ENCODE peak calls at places on chromosome 16, in six cellular contexts. One of them, this sample, is unnamed.

GRCh38 chr16:75288181-75288580 is 36.8 kb upstream of the BCAR1 start:
- DNase-seq in neural crest cell: no peak
- DNase-seq in sigmoid colon: no peak
- DNase-seq in lung: no peak
- DNase-seq in MM.1S: no peak
- DNase-seq in natural killer cell: no peak
- DNase-seq in this sample: no peak

GRCh38 chr16:11016993-11017392 is 72.6 kb downstream of the CLEC16A start:
- DNase-seq in neural crest cell: no peak
- DNase-seq in natural killer cell: no peak
- DNase-seq in sigmoid colon: no peak
- DNase-seq in lung: peak; percentile 60
- DNase-seq in MM.1S: no peak
- DNase-seq in this sample: no peak

GRCh38 chr16:47888142-47888541 is 267.7 kb downstream of the ABCC12 start:
- DNase-seq in MM.1S: no peak
- DNase-seq in sigmoid colon: no peak
- DNase-seq in natural killer cell: no peak
- DNase-seq in lung: no peak
- DNase-seq in neural crest cell: no peak
- DNase-seq in this sample: no peak

GRCh38 chr16:89616576-89617437 is 3.4 kb downstream of the DPEP1 start:
- DNase-seq in natural killer cell: no peak
- DNase-seq in lung: no peak
- DNase-seq in MM.1S: no peak
- DNase-seq in sigmoid colon: no peak
- DNase-seq in neural crest cell: no peak
- DNase-seq in this sample: no peak

GRCh38 chr16:70342016-70342415 is 4.7 kb upstream of the DDX19A start:
- DNase-seq in natural killer cell: no peak
- DNase-seq in MM.1S: no peak
- DNase-seq in lung: no peak
- DNase-seq in neural crest cell: no peak
- DNase-seq in sigmoid colon: no peak
- DNase-seq in this sample: no peak

GRCh38 chr16:72124148-72124547 is 30.5 kb downstream of the DHX38 start:
- DNase-seq in sigmoid colon: no peak
- DNase-seq in neural crest cell: no peak
- DNase-seq in lung: no peak
- DNase-seq in natural killer cell: no peak
- DNase-seq in MM.1S: no peak
- DNase-seq in this sample: no peak

GRCh38 chr16:3645504-3646347 is 8.8 kb upstream of the DNASE1 start:
- DNase-seq in neural crest cell: peak; percentile 57
- DNase-seq in MM.1S: no peak
- DNase-seq in lung: no peak
- DNase-seq in sigmoid colon: peak; percentile 34
- DNase-seq in natural killer cell: no peak
- DNase-seq in this sample: no peak

GRCh38 chr16:56658476-56658875 is 717 bp downstream of the MT1F start:
- DNase-seq in neural crest cell: no peak
- DNase-seq in natural killer cell: no peak
- DNase-seq in sigmoid colon: no peak
- DNase-seq in MM.1S: no peak
- DNase-seq in lung: no peak
- DNase-seq in this sample: no peak

GRCh38 chr16:2007081-2007836 is 2.4 kb downstream of the ZNF598 start:
- DNase-seq in lung: no peak
- DNase-seq in natural killer cell: no peak
- DNase-seq in MM.1S: no peak
- DNase-seq in sigmoid colon: no peak
- DNase-seq in neural crest cell: no peak
- DNase-seq in this sample: no peak

GRCh38 chr16:1290860-1291575 is 18.4 kb upstream of the UBE2I start:
- DNase-seq in natural killer cell: no peak
- DNase-seq in lung: no peak
- DNase-seq in MM.1S: peak; percentile 57
- DNase-seq in sigmoid colon: no peak
- DNase-seq in neural crest cell: no peak
- DNase-seq in this sample: no peak

GRCh38 chr16:28609631-28610594 is at the start of gene SULT1A1:
- DNase-seq in neural crest cell: no peak
- DNase-seq in sigmoid colon: peak; percentile 80
- DNase-seq in lung: peak; percentile 86
- DNase-seq in MM.1S: no peak
- DNase-seq in natural killer cell: no peak
- DNase-seq in this sample: no peak

GRCh38 chr16:15602285-15603044 is 40.5 kb downstream of the MARF1 start:
- DNase-seq in sigmoid colon: peak; percentile 3
- DNase-seq in neural crest cell: no peak
- DNase-seq in lung: no peak
- DNase-seq in MM.1S: no peak
- DNase-seq in natural killer cell: no peak
- DNase-seq in this sample: no peak

GRCh38 chr16:1964506-1965471 is at the start of gene RPS2:
- DNase-seq in natural killer cell: peak; percentile 99
- DNase-seq in sigmoid colon: peak; percentile 100
- DNase-seq in MM.1S: peak; percentile 98
- DNase-seq in lung: peak; percentile 98
- DNase-seq in neural crest cell: peak; percentile 97
- DNase-seq in this sample: peak; percentile 99

GRCh38 chr16:86122681-86123342 is 223.8 kb downstream of the IRF8 start:
- DNase-seq in MM.1S: no peak
- DNase-seq in neural crest cell: no peak
- DNase-seq in sigmoid colon: peak; percentile 58
- DNase-seq in lung: no peak
- DNase-seq in natural killer cell: no peak
- DNase-seq in this sample: no peak

GRCh38 chr16:17784073-17784472 is 313.3 kb upstream of the XYLT1 start:
- DNase-seq in lung: no peak
- DNase-seq in natural killer cell: no peak
- DNase-seq in sigmoid colon: no peak
- DNase-seq in MM.1S: peak; percentile 18
- DNase-seq in neural crest cell: peak; percentile 6
- DNase-seq in this sample: no peak

GRCh38 chr16:53695070-53695469 is 8.6 kb downstream of the RPGRIP1L start:
- DNase-seq in sigmoid colon: no peak
- DNase-seq in lung: no peak
- DNase-seq in natural killer cell: no peak
- DNase-seq in neural crest cell: no peak
- DNase-seq in MM.1S: no peak
- DNase-seq in this sample: no peak

GRCh38 chr16:75379911-75380847 is 53.1 kb downstream of the CFDP1 start:
- DNase-seq in natural killer cell: no peak
- DNase-seq in MM.1S: peak; percentile 56
- DNase-seq in sigmoid colon: no peak
- DNase-seq in neural crest cell: no peak
- DNase-seq in lung: peak; percentile 30
- DNase-seq in this sample: no peak

GRCh38 chr16:75464130-75464918 is at the start of gene TMEM170A:
- DNase-seq in neural crest cell: peak; percentile 100
- DNase-seq in natural killer cell: peak; percentile 98
- DNase-seq in lung: peak; percentile 99
- DNase-seq in sigmoid colon: peak; percentile 100
- DNase-seq in MM.1S: peak; percentile 93
- DNase-seq in this sample: peak; percentile 100

GRCh38 chr16:67112591-67113399 is 3.1 kb downstream of the PHAF1 start:
- DNase-seq in natural killer cell: no peak
- DNase-seq in neural crest cell: no peak
- DNase-seq in MM.1S: no peak
- DNase-seq in lung: no peak
- DNase-seq in sigmoid colon: no peak
- DNase-seq in this sample: no peak

GRCh38 chr16:70746040-70746707 is 54.8 kb downstream of the VAC14 start:
- DNase-seq in sigmoid colon: peak; percentile 94
- DNase-seq in lung: peak; percentile 84
- DNase-seq in natural killer cell: no peak
- DNase-seq in MM.1S: no peak
- DNase-seq in neural crest cell: no peak
- DNase-seq in this sample: no peak

GRCh38 chr16:74623846-74624245 is 16.9 kb upstream of the GLG1 start:
- DNase-seq in sigmoid colon: no peak
- DNase-seq in MM.1S: no peak
- DNase-seq in neural crest cell: no peak
- DNase-seq in natural killer cell: no peak
- DNase-seq in lung: no peak
- DNase-seq in this sample: no peak

GRCh38 chr16:83579027-83579426 is 228.8 kb upstream of the HSBP1 start:
- DNase-seq in neural crest cell: no peak
- DNase-seq in sigmoid colon: no peak
- DNase-seq in lung: no peak
- DNase-seq in MM.1S: no peak
- DNase-seq in natural killer cell: no peak
- DNase-seq in this sample: no peak

GRCh38 chr16:89104930-89105571 is 11.4 kb downstream of the ACSF3 start:
- DNase-seq in lung: no peak
- DNase-seq in neural crest cell: no peak
- DNase-seq in MM.1S: no peak
- DNase-seq in natural killer cell: no peak
- DNase-seq in sigmoid colon: no peak
- DNase-seq in this sample: no peak

GRCh38 chr16:74887084-74887483 is 97.8 kb downstream of the WDR59 start:
- DNase-seq in sigmoid colon: no peak
- DNase-seq in natural killer cell: no peak
- DNase-seq in lung: no peak
- DNase-seq in neural crest cell: no peak
- DNase-seq in MM.1S: no peak
- DNase-seq in this sample: no peak

GRCh38 chr16:38941-39892 is 14.2 kb downstream of the POLR3K start:
- DNase-seq in lung: peak; percentile 45
- DNase-seq in sigmoid colon: no peak
- DNase-seq in natural killer cell: no peak
- DNase-seq in MM.1S: peak; percentile 96
- DNase-seq in neural crest cell: no peak
- DNase-seq in this sample: no peak

GRCh38 chr16:51374346-51374745 is 223.3 kb upstream of the SALL1 start:
- DNase-seq in natural killer cell: no peak
- DNase-seq in sigmoid colon: no peak
- DNase-seq in neural crest cell: no peak
- DNase-seq in MM.1S: no peak
- DNase-seq in lung: no peak
- DNase-seq in this sample: no peak

GRCh38 chr16:58196898-58197313 is 1.0 kb downstream of the CSNK2A2 start:
- DNase-seq in MM.1S: no peak
- DNase-seq in neural crest cell: no peak
- DNase-seq in natural killer cell: no peak
- DNase-seq in sigmoid colon: no peak
- DNase-seq in lung: no peak
- DNase-seq in this sample: no peak
- TF ChIP-seq CTCF in MM.1S: no peak
- TF ChIP-seq CTCF in neural crest cell: no peak
- TF ChIP-seq CTCF in natural killer cell: no peak
- TF ChIP-seq CTCF in sigmoid colon: no peak
- TF ChIP-seq CTCF in lung: no peak
- TF ChIP-seq CTCF in this sample: no peak

GRCh38 chr16:23369416-23369815 is 67.3 kb downstream of the SCNN1B start:
- DNase-seq in neural crest cell: no peak
- DNase-seq in natural killer cell: no peak
- DNase-seq in MM.1S: no peak
- DNase-seq in lung: no peak
- DNase-seq in sigmoid colon: no peak
- DNase-seq in this sample: no peak

GRCh38 chr16:23368469-23368868 is 66.4 kb downstream of the SCNN1B start:
- DNase-seq in MM.1S: no peak
- DNase-seq in sigmoid colon: no peak
- DNase-seq in lung: no peak
- DNase-seq in neural crest cell: no peak
- DNase-seq in natural killer cell: no peak
- DNase-seq in this sample: no peak

GRCh38 chr16:23374721-23375120 is 72.6 kb downstream of the SCNN1B start:
- DNase-seq in MM.1S: no peak
- DNase-seq in neural crest cell: no peak
- DNase-seq in sigmoid colon: no peak
- DNase-seq in natural killer cell: no peak
- DNase-seq in lung: peak; percentile 55
- DNase-seq in this sample: no peak

GRCh38 chr16:23373436-23374219 is 71.5 kb downstream of the SCNN1B start:
- DNase-seq in natural killer cell: no peak
- DNase-seq in lung: no peak
- DNase-seq in MM.1S: no peak
- DNase-seq in sigmoid colon: no peak
- DNase-seq in neural crest cell: no peak
- DNase-seq in this sample: no peak

DNA sequence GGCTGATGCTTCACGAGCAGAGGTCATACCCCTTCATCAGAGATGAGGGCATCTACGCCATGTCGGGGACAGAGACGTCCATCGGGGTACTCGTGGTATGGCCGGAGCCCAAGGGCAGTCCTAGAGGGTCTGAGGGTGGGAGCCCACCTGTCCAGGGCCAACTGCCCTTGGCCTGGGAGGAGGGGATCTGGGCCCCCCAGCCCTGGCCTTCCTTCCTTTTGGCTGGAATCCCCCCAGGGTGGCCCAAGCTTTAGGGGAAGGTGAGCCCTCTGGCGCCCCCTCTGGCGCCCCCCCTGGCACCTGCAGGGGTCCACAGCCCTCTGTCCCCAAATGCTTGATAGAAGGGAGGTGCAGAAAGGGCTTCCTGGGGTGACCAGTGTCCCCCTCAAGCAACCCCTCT is 69.3 kb downstream of the SCNN1B start:
- DNase-seq in MM.1S: no peak
- DNase-seq in natural killer cell: no peak
- DNase-seq in sigmoid colon: no peak
- DNase-seq in lung: no peak
- DNase-seq in neural crest cell: no peak
- DNase-seq in this sample: no peak
- TF ChIP-seq CTCF in MM.1S: peak; percentile 31
- TF ChIP-seq CTCF in natural killer cell: no peak
- TF ChIP-seq CTCF in sigmoid colon: no peak
- TF ChIP-seq CTCF in lung: no peak
- TF ChIP-seq CTCF in neural crest cell: no peak
- TF ChIP-seq CTCF in this sample: peak; percentile 18

DNA sequence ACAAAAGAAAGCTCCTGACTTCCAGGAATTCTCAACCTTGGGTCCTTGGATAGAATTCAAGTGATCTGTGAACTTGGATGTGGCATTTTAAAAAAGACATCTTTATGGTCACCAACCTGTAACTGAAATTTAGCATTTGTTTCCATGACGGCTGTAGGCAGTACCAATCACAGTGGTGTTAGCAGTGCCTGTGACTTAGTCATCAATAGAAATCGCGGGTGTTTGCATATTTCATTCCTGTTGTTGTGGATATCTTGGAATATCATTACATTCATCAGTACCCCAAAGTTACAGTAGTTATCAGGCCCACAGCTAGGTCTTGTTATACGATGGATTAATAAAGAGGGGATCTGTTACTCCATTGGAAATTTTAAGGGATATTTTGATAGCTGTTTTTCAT is 81.6 kb downstream of the CMIP start:
- DNase-seq in sigmoid colon: no peak
- DNase-seq in neural crest cell: no peak
- DNase-seq in lung: no peak
- DNase-seq in natural killer cell: no peak
- DNase-seq in MM.1S: no peak
- DNase-seq in this sample: no peak
- TF ChIP-seq CTCF in sigmoid colon: no peak
- TF ChIP-seq CTCF in neural crest cell: no peak
- TF ChIP-seq CTCF in lung: no peak
- TF ChIP-seq CTCF in natural killer cell: no peak
- TF ChIP-seq CTCF in MM.1S: no peak
- TF ChIP-seq CTCF in this sample: no peak

GRCh38 chr16:80347002-80347401 is 193.8 kb upstream of the DYNLRB2 start:
- DNase-seq in natural killer cell: no peak
- DNase-seq in MM.1S: no peak
- DNase-seq in lung: no peak
- DNase-seq in neural crest cell: no peak
- DNase-seq in sigmoid colon: no peak
- DNase-seq in this sample: no peak
- TF ChIP-seq CTCF in natural killer cell: no peak
- TF ChIP-seq CTCF in MM.1S: no peak
- TF ChIP-seq CTCF in lung: no peak
- TF ChIP-seq CTCF in neural crest cell: no peak
- TF ChIP-seq CTCF in sigmoid colon: no peak
- TF ChIP-seq CTCF in this sample: no peak

This sample was measured in progenitor cell of endocrine pancreas.